ENCODE peak calls at places on chromosomes 4 and X, in four cellular contexts. One of them, this sample, is unnamed.

GRCh38 chr4:11416071-11416766 is 12.5 kb downstream of the HS3ST1 start:
- DNase-seq in GM23338: no peak
- DNase-seq in GM12865: peak
- DNase-seq in natural killer cell: no peak
- DNase-seq in this sample: no peak

GRCh38 chr4:102684605-102685052 is 76.1 kb downstream of the MANBA start:
- DNase-seq in GM23338: no peak
- DNase-seq in GM12865: peak
- DNase-seq in natural killer cell: no peak
- DNase-seq in this sample: no peak

GRCh38 chr4:16583764-16584163 is 314.7 kb downstream of the LDB2 start:
- DNase-seq in GM23338: no peak
- DNase-seq in GM12865: no peak
- DNase-seq in natural killer cell: no peak
- DNase-seq in this sample: no peak

GRCh38 chr4:98352940-98353339 is 91.8 kb downstream of the RAP1GDS1 start:
- DNase-seq in GM23338: no peak
- DNase-seq in GM12865: no peak
- DNase-seq in natural killer cell: no peak
- DNase-seq in this sample: no peak

GRCh38 chrX:96683997-96684338 is 674 bp upstream of the DIAPH2 start:
- DNase-seq in GM23338: no peak
- DNase-seq in GM12865: peak
- DNase-seq in natural killer cell: no peak
- DNase-seq in this sample: no peak

GRCh38 chr4:168797176-168797575 is 212.9 kb downstream of the CBR4 start:
- DNase-seq in GM23338: no peak
- DNase-seq in GM12865: no peak
- DNase-seq in natural killer cell: no peak
- DNase-seq in this sample: no peak

GRCh38 chr4:83850435-83850834 is 314.5 kb downstream of the GPAT3 start:
- DNase-seq in GM23338: peak
- DNase-seq in GM12865: no peak
- DNase-seq in natural killer cell: no peak
- DNase-seq in this sample: no peak

GRCh38 chrX:46637937-46638336 is 64.4 kb downstream of the CHST7 start:
- DNase-seq in GM23338: no peak
- DNase-seq in GM12865: peak
- DNase-seq in natural killer cell: no peak
- DNase-seq in this sample: no peak

GRCh38 chr4:122224348-122224747 is 72.2 kb downstream of the BLTP1 start:
- DNase-seq in GM23338: peak
- DNase-seq in GM12865: peak
- DNase-seq in natural killer cell: no peak
- DNase-seq in this sample: no peak

GRCh38 chr4:20684852-20685763 is 15.2 kb upstream of the PACRGL start:
- DNase-seq in GM23338: peak
- DNase-seq in GM12865: peak
- DNase-seq in natural killer cell: no peak
- DNase-seq in this sample: no peak

GRCh38 chr4:115325836-115326235 is 212.4 kb upstream of the NDST4 start:
- DNase-seq in GM23338: peak
- DNase-seq in GM12865: no peak
- DNase-seq in natural killer cell: no peak
- DNase-seq in this sample: no peak

GRCh38 chrX:47218920-47219815 is 687 bp downstream of the CDK16 start:
- DNase-seq in GM23338: peak
- DNase-seq in GM12865: peak
- DNase-seq in natural killer cell: peak
- DNase-seq in this sample: peak

GRCh38 chrX:133980406-133980805 is 5.0 kb downstream of the GPC3 start:
- DNase-seq in GM23338: no peak
- DNase-seq in GM12865: no peak
- DNase-seq in natural killer cell: no peak
- DNase-seq in this sample: no peak

GRCh38 chr4:86895692-86896488 is 3.7 kb upstream of the C4orf36 start:
- DNase-seq in GM23338: peak
- DNase-seq in GM12865: peak
- DNase-seq in natural killer cell: no peak
- DNase-seq in this sample: no peak

GRCh38 chrX:32408389-32408788 is 803.0 kb downstream of the DMD start:
- DNase-seq in GM23338: peak
- DNase-seq in GM12865: peak
- DNase-seq in natural killer cell: no peak
- DNase-seq in this sample: no peak

GRCh38 chrX:33252306-33252825 is 41.0 kb upstream of the DMD start:
- DNase-seq in GM23338: peak
- DNase-seq in GM12865: no peak
- DNase-seq in natural killer cell: no peak
- DNase-seq in this sample: no peak

GRCh38 chrX:133749951-133750350 is 235.4 kb downstream of the GPC3 start:
- DNase-seq in GM23338: no peak
- DNase-seq in GM12865: no peak
- DNase-seq in natural killer cell: no peak
- DNase-seq in this sample: no peak

GRCh38 chr4:24287096-24287495 is 297.3 kb downstream of the DHX15 start:
- DNase-seq in GM23338: no peak
- DNase-seq in GM12865: no peak
- DNase-seq in natural killer cell: no peak
- DNase-seq in this sample: no peak

GRCh38 chrX:122641136-122641535 is 542.9 kb upstream of the GRIA3 start:
- DNase-seq in GM23338: no peak
- DNase-seq in GM12865: no peak
- DNase-seq in natural killer cell: no peak
- DNase-seq in this sample: no peak

GRCh38 chr4:94452476-94453300 is 946 bp downstream of the PDLIM5 start:
- DNase-seq in GM23338: peak
- DNase-seq in GM12865: peak
- DNase-seq in natural killer cell: no peak
- DNase-seq in this sample: peak

GRCh38 chr4:163072222-163072621 is 94.5 kb downstream of the NAF1 start:
- DNase-seq in GM23338: no peak
- DNase-seq in GM12865: no peak
- DNase-seq in natural killer cell: no peak
- DNase-seq in this sample: no peak

GRCh38 chrX:15269618-15270521 is at the start of gene ASB9:
- DNase-seq in GM23338: peak
- DNase-seq in GM12865: peak
- DNase-seq in natural killer cell: no peak
- DNase-seq in this sample: no peak

GRCh38 chr4:55397024-55397520 is 1.3 kb downstream of the TMEM165 start:
- DNase-seq in GM23338: no peak
- DNase-seq in GM12865: peak
- DNase-seq in natural killer cell: no peak
- DNase-seq in this sample: no peak

GRCh38 chrX:130118396-130118795 is 8.1 kb upstream of the ELF4 start:
- DNase-seq in GM23338: no peak
- DNase-seq in GM12865: peak
- DNase-seq in natural killer cell: no peak
- DNase-seq in this sample: no peak

GRCh38 chrX:20527458-20528099 is 260.9 kb upstream of the RPS6KA3 start:
- DNase-seq in GM23338: peak
- DNase-seq in GM12865: no peak
- DNase-seq in natural killer cell: no peak
- DNase-seq in this sample: no peak

GRCh38 chr4:163048447-163048846 is 118.2 kb downstream of the NAF1 start:
- DNase-seq in GM23338: peak
- DNase-seq in GM12865: peak
- DNase-seq in natural killer cell: no peak
- DNase-seq in this sample: no peak

GRCh38 chrX:94045724-94046123 is 371.7 kb downstream of the FAM133A start:
- DNase-seq in GM23338: no peak
- DNase-seq in GM12865: no peak
- DNase-seq in natural killer cell: no peak
- DNase-seq in this sample: no peak

GRCh38 chr4:155543126-155543765 is 123.4 kb upstream of the GUCY1A1 start:
- DNase-seq in GM23338: no peak
- DNase-seq in GM12865: peak
- DNase-seq in natural killer cell: no peak
- DNase-seq in this sample: no peak

GRCh38 chr4:48290146-48290772 is 20.6 kb upstream of the TEC start:
- DNase-seq in GM23338: peak
- DNase-seq in GM12865: peak
- DNase-seq in natural killer cell: no peak
- DNase-seq in this sample: no peak
- TF ChIP-seq CTCF in GM23338: peak
- TF ChIP-seq CTCF in GM12865: peak
- TF ChIP-seq CTCF in natural killer cell: peak
- TF ChIP-seq CTCF in this sample: peak

DNA sequence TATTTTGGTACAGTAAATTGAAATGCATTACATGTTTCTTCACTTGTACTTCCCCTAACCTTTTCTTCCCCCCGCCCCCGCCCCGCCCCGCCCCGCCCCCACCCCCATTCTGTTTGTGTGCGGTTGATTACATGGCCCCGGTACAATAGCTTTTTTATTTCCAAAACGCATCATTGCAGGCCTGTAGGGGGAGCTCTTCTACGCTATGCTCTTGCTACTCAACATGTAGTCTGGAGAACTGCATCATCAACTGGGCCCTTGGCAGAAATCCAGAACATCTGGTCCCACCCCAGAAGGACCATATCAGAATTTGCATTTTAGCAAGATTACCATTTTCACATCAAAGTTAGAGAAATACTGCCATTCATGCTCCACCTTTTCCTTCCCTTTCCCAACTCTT is 333.3 kb upstream of the DDX53 start:
- DNase-seq in GM23338: peak
- DNase-seq in GM12865: peak
- DNase-seq in natural killer cell: no peak
- DNase-seq in this sample: no peak
- TF ChIP-seq CTCF in GM23338: peak
- TF ChIP-seq CTCF in GM12865: peak
- TF ChIP-seq CTCF in natural killer cell: no peak
- TF ChIP-seq CTCF in this sample: peak

DNA sequence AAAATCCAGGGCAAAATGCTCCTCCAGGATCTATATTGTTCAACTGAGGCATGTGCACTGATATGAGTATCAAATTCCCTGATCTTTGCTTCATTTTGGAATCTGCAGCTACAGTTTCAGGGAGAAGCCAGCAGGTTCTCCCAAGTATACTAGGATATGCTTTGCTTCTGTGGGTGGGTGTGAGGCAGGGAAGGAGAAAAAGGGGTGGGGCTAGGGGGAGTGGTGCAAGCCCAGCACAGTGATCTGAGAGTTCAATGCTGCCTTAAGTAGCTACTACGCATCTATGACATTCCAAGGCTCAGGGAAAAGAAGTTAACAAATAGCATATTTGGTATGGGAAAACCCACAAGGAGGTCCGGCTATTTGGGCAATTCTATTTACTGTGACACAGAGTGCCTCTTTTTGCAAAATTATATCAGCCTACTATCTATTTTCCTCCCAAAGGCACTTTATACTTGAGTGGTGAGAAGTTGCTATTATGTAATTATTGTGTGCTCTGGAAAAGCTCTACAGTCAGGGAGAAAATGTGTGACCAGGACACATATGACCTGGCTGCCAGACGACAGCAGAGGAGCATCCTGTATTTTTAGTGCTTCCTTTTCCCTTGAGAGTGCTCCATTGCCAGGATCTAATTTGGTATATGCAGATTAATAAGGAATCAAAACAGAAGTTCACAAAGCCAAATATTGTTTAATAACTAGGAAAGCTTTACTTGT is 162.0 kb downstream of the RNF150 start:
- DNase-seq in GM23338: peak
- DNase-seq in GM12865: no peak
- DNase-seq in natural killer cell: no peak
- DNase-seq in this sample: no peak
- TF ChIP-seq CTCF in GM23338: no peak
- TF ChIP-seq CTCF in GM12865: no peak
- TF ChIP-seq CTCF in natural killer cell: no peak
- TF ChIP-seq CTCF in this sample: no peak

GRCh38 chr4:2462992-2463762 is 5.7 kb upstream of the RNF4 start:
- DNase-seq in GM23338: peak
- DNase-seq in GM12865: no peak
- DNase-seq in natural killer cell: no peak
- DNase-seq in this sample: no peak

GRCh38 chr4:2459589-2460349 is 9.1 kb upstream of the RNF4 start:
- DNase-seq in GM23338: no peak
- DNase-seq in GM12865: no peak
- DNase-seq in natural killer cell: no peak
- DNase-seq in this sample: peak

GRCh38 chr4:2461246-2461960 is 7.5 kb upstream of the RNF4 start:
- DNase-seq in GM23338: no peak
- DNase-seq in GM12865: no peak
- DNase-seq in natural killer cell: no peak
- DNase-seq in this sample: no peak

GRCh38 chr4:2465032-2465431 is 3.9 kb upstream of the RNF4 start:
- DNase-seq in GM23338: no peak
- DNase-seq in GM12865: no peak
- DNase-seq in natural killer cell: no peak
- DNase-seq in this sample: no peak

DNA sequence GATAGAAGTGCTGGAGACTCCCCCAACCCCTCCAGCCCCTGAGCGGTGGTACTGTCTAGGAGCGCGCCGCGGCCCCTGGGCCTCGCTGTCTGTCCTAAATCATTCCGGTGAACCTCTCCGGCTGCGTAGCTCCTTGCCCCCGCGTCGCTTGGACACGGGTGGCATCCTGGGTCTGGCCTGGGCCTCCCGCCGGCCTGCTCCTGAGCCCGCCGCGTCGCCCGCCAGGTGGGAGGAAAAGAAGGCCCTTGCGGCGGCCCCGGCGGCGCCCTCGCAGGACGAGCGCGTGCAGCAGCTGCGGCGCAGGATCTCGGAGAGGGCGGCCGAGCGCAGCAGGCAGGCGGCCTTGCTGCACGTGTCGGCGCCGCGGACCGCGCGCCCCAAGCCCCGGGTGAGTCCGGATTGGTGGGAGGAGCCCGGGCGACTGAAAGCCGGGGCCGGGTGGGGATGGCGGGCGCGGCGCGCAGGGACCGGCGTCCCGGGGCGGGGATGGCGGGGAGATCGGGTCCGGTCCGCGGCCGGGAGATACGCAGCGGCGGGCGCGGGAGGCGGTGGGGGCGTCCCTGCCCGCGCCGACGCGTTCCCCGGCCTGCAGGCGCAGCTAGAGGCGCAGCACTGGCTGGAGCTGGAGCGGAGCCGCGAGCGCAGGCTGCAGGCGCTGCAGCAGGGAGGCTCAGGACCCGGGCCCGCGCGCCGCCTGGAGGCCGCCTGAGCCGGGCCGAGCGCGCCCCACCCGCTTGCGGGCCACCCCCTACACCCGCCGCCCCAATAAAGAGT is 6.5 kb upstream of the RNF4 start:
- DNase-seq in GM23338: peak
- DNase-seq in GM12865: peak
- DNase-seq in natural killer cell: peak
- DNase-seq in this sample: peak
- TF ChIP-seq CTCF in GM23338: peak
- TF ChIP-seq CTCF in GM12865: peak
- TF ChIP-seq CTCF in natural killer cell: peak
- TF ChIP-seq CTCF in this sample: peak